ENCODE peak calls at places on chromosomes 7 and 10, in seven cellular contexts. One of them, this sample, is unnamed.

GRCh38 chr7:815284-816216 is 16.7 kb upstream of the SUN1 start:
- DNase-seq in stimulated activated CD4-positive, alpha-beta T cell treated with anti-CD3 and anti-CD28 coated beads, Interleukin-15, amount 100 ng/mL, for 1 hour: no peak
- DNase-seq in AG10803: no peak
- DNase-seq in activated T-cell treated with anti-CD3 and anti-CD28 coated beads for 24 hours: no peak
- DNase-seq in AG04449: no peak
- DNase-seq in breast epithelium: no peak
- DNase-seq in stromal cell of bone marrow: no peak
- DNase-seq in this sample: no peak

GRCh38 chr7:115221484-115221883 is 299.6 kb downstream of the MDFIC start:
- DNase-seq in stimulated activated CD4-positive, alpha-beta T cell treated with anti-CD3 and anti-CD28 coated beads, Interleukin-15, amount 100 ng/mL, for 1 hour: no peak
- DNase-seq in AG10803: peak; percentile 58
- DNase-seq in activated T-cell treated with anti-CD3 and anti-CD28 coated beads for 24 hours: no peak
- DNase-seq in AG04449: no peak
- DNase-seq in breast epithelium: no peak
- DNase-seq in stromal cell of bone marrow: no peak
- DNase-seq in this sample: no peak

GRCh38 chr7:46100521-46100920 is 179.4 kb upstream of the IGFBP3 start:
- DNase-seq in stimulated activated CD4-positive, alpha-beta T cell treated with anti-CD3 and anti-CD28 coated beads, Interleukin-15, amount 100 ng/mL, for 1 hour: no peak
- DNase-seq in AG10803: peak; percentile 6
- DNase-seq in activated T-cell treated with anti-CD3 and anti-CD28 coated beads for 24 hours: no peak
- DNase-seq in AG04449: no peak
- DNase-seq in breast epithelium: no peak
- DNase-seq in stromal cell of bone marrow: no peak
- DNase-seq in this sample: no peak

GRCh38 chr7:132394283-132395003 is 181.8 kb downstream of the PLXNA4 start:
- DNase-seq in stimulated activated CD4-positive, alpha-beta T cell treated with anti-CD3 and anti-CD28 coated beads, Interleukin-15, amount 100 ng/mL, for 1 hour: no peak
- DNase-seq in AG10803: peak; percentile 23
- DNase-seq in activated T-cell treated with anti-CD3 and anti-CD28 coated beads for 24 hours: no peak
- DNase-seq in AG04449: no peak
- DNase-seq in breast epithelium: no peak
- DNase-seq in stromal cell of bone marrow: no peak
- DNase-seq in this sample: no peak

GRCh38 chr10:33878238-33878637 is 543.8 kb upstream of the NRP1 start:
- DNase-seq in stimulated activated CD4-positive, alpha-beta T cell treated with anti-CD3 and anti-CD28 coated beads, Interleukin-15, amount 100 ng/mL, for 1 hour: no peak
- DNase-seq in AG10803: no peak
- DNase-seq in activated T-cell treated with anti-CD3 and anti-CD28 coated beads for 24 hours: no peak
- DNase-seq in AG04449: no peak
- DNase-seq in breast epithelium: no peak
- DNase-seq in stromal cell of bone marrow: no peak
- DNase-seq in this sample: no peak

GRCh38 chr7:134186801-134187200 is 59.7 kb downstream of the LRGUK start:
- DNase-seq in stimulated activated CD4-positive, alpha-beta T cell treated with anti-CD3 and anti-CD28 coated beads, Interleukin-15, amount 100 ng/mL, for 1 hour: no peak
- DNase-seq in AG10803: no peak
- DNase-seq in activated T-cell treated with anti-CD3 and anti-CD28 coated beads for 24 hours: no peak
- DNase-seq in AG04449: no peak
- DNase-seq in breast epithelium: no peak
- DNase-seq in stromal cell of bone marrow: no peak
- DNase-seq in this sample: no peak

GRCh38 chr7:77867208-77867915 is 68.8 kb downstream of the PHTF2 start:
- DNase-seq in stimulated activated CD4-positive, alpha-beta T cell treated with anti-CD3 and anti-CD28 coated beads, Interleukin-15, amount 100 ng/mL, for 1 hour: no peak
- DNase-seq in AG10803: no peak
- DNase-seq in activated T-cell treated with anti-CD3 and anti-CD28 coated beads for 24 hours: no peak
- DNase-seq in AG04449: no peak
- DNase-seq in breast epithelium: no peak
- DNase-seq in stromal cell of bone marrow: no peak
- DNase-seq in this sample: peak; percentile 86

GRCh38 chr7:72406820-72407403 is 5.2 kb downstream of the CALN1 start:
- DNase-seq in stimulated activated CD4-positive, alpha-beta T cell treated with anti-CD3 and anti-CD28 coated beads, Interleukin-15, amount 100 ng/mL, for 1 hour: no peak
- DNase-seq in AG10803: no peak
- DNase-seq in activated T-cell treated with anti-CD3 and anti-CD28 coated beads for 24 hours: no peak
- DNase-seq in AG04449: no peak
- DNase-seq in breast epithelium: no peak
- DNase-seq in stromal cell of bone marrow: no peak
- DNase-seq in this sample: no peak

GRCh38 chr10:50386992-50387735 is 135.8 kb upstream of the ASAH2 start:
- DNase-seq in stimulated activated CD4-positive, alpha-beta T cell treated with anti-CD3 and anti-CD28 coated beads, Interleukin-15, amount 100 ng/mL, for 1 hour: no peak
- DNase-seq in AG10803: no peak
- DNase-seq in activated T-cell treated with anti-CD3 and anti-CD28 coated beads for 24 hours: no peak
- DNase-seq in AG04449: no peak
- DNase-seq in breast epithelium: no peak
- DNase-seq in stromal cell of bone marrow: no peak
- DNase-seq in this sample: no peak

GRCh38 chr7:4754433-4755010 is 20.9 kb upstream of the AP5Z1 start:
- DNase-seq in stimulated activated CD4-positive, alpha-beta T cell treated with anti-CD3 and anti-CD28 coated beads, Interleukin-15, amount 100 ng/mL, for 1 hour: no peak
- DNase-seq in AG10803: no peak
- DNase-seq in activated T-cell treated with anti-CD3 and anti-CD28 coated beads for 24 hours: no peak
- DNase-seq in AG04449: no peak
- DNase-seq in breast epithelium: no peak
- DNase-seq in stromal cell of bone marrow: no peak
- DNase-seq in this sample: no peak

GRCh38 chr10:60977161-60978128 is 33.5 kb upstream of the RHOBTB1 start:
- DNase-seq in stimulated activated CD4-positive, alpha-beta T cell treated with anti-CD3 and anti-CD28 coated beads, Interleukin-15, amount 100 ng/mL, for 1 hour: no peak
- DNase-seq in AG10803: no peak
- DNase-seq in activated T-cell treated with anti-CD3 and anti-CD28 coated beads for 24 hours: no peak
- DNase-seq in AG04449: no peak
- DNase-seq in breast epithelium: no peak
- DNase-seq in stromal cell of bone marrow: no peak
- DNase-seq in this sample: peak; percentile 71

GRCh38 chr7:77940647-77941046 is 142.1 kb downstream of the PHTF2 start:
- DNase-seq in stimulated activated CD4-positive, alpha-beta T cell treated with anti-CD3 and anti-CD28 coated beads, Interleukin-15, amount 100 ng/mL, for 1 hour: no peak
- DNase-seq in AG10803: peak; percentile 48
- DNase-seq in activated T-cell treated with anti-CD3 and anti-CD28 coated beads for 24 hours: no peak
- DNase-seq in AG04449: no peak
- DNase-seq in breast epithelium: no peak
- DNase-seq in stromal cell of bone marrow: peak; percentile 18
- DNase-seq in this sample: peak; percentile 35

GRCh38 chr10:62805139-62806092 is 896 bp downstream of the ADO start:
- DNase-seq in stimulated activated CD4-positive, alpha-beta T cell treated with anti-CD3 and anti-CD28 coated beads, Interleukin-15, amount 100 ng/mL, for 1 hour: no peak
- DNase-seq in AG10803: peak; percentile 56
- DNase-seq in activated T-cell treated with anti-CD3 and anti-CD28 coated beads for 24 hours: no peak
- DNase-seq in AG04449: no peak
- DNase-seq in breast epithelium: no peak
- DNase-seq in stromal cell of bone marrow: no peak
- DNase-seq in this sample: peak; percentile 58

GRCh38 chr10:131974034-131974817 is 7.5 kb downstream of the BNIP3 start:
- DNase-seq in stimulated activated CD4-positive, alpha-beta T cell treated with anti-CD3 and anti-CD28 coated beads, Interleukin-15, amount 100 ng/mL, for 1 hour: no peak
- DNase-seq in AG10803: no peak
- DNase-seq in activated T-cell treated with anti-CD3 and anti-CD28 coated beads for 24 hours: no peak
- DNase-seq in AG04449: no peak
- DNase-seq in breast epithelium: peak; percentile 42
- DNase-seq in stromal cell of bone marrow: no peak
- DNase-seq in this sample: no peak

GRCh38 chr10:44628921-44629320 is 244.0 kb upstream of the CXCL12 start:
- DNase-seq in stimulated activated CD4-positive, alpha-beta T cell treated with anti-CD3 and anti-CD28 coated beads, Interleukin-15, amount 100 ng/mL, for 1 hour: no peak
- DNase-seq in AG10803: peak; percentile 90
- DNase-seq in activated T-cell treated with anti-CD3 and anti-CD28 coated beads for 24 hours: no peak
- DNase-seq in AG04449: peak; percentile 64
- DNase-seq in breast epithelium: no peak
- DNase-seq in stromal cell of bone marrow: peak; percentile 94
- DNase-seq in this sample: no peak

GRCh38 chr7:139960158-139960557 is 102.6 kb downstream of the PARP12 start:
- DNase-seq in stimulated activated CD4-positive, alpha-beta T cell treated with anti-CD3 and anti-CD28 coated beads, Interleukin-15, amount 100 ng/mL, for 1 hour: no peak
- DNase-seq in AG10803: peak; percentile 20
- DNase-seq in activated T-cell treated with anti-CD3 and anti-CD28 coated beads for 24 hours: no peak
- DNase-seq in AG04449: no peak
- DNase-seq in breast epithelium: no peak
- DNase-seq in stromal cell of bone marrow: no peak
- DNase-seq in this sample: peak; percentile 30

GRCh38 chr7:101216860-101217387 is 457 bp downstream of the PLOD3 start:
- DNase-seq in stimulated activated CD4-positive, alpha-beta T cell treated with anti-CD3 and anti-CD28 coated beads, Interleukin-15, amount 100 ng/mL, for 1 hour: no peak
- DNase-seq in AG10803: no peak
- DNase-seq in activated T-cell treated with anti-CD3 and anti-CD28 coated beads for 24 hours: no peak
- DNase-seq in AG04449: no peak
- DNase-seq in breast epithelium: no peak
- DNase-seq in stromal cell of bone marrow: no peak
- DNase-seq in this sample: peak; percentile 14

GRCh38 chr7:121395494-121395960 is 581 bp downstream of the FAM3C start:
- DNase-seq in stimulated activated CD4-positive, alpha-beta T cell treated with anti-CD3 and anti-CD28 coated beads, Interleukin-15, amount 100 ng/mL, for 1 hour: peak; percentile 30
- DNase-seq in AG10803: peak; percentile 15
- DNase-seq in activated T-cell treated with anti-CD3 and anti-CD28 coated beads for 24 hours: peak; percentile 23
- DNase-seq in AG04449: no peak
- DNase-seq in breast epithelium: no peak
- DNase-seq in stromal cell of bone marrow: no peak
- DNase-seq in this sample: peak; percentile 62

GRCh38 chr7:65750511-65751344 is 122.1 kb upstream of the VKORC1L1 start:
- DNase-seq in stimulated activated CD4-positive, alpha-beta T cell treated with anti-CD3 and anti-CD28 coated beads, Interleukin-15, amount 100 ng/mL, for 1 hour: peak; percentile 85
- DNase-seq in AG10803: peak; percentile 86
- DNase-seq in activated T-cell treated with anti-CD3 and anti-CD28 coated beads for 24 hours: peak; percentile 86
- DNase-seq in AG04449: no peak
- DNase-seq in breast epithelium: peak; percentile 90
- DNase-seq in stromal cell of bone marrow: peak; percentile 78
- DNase-seq in this sample: peak; percentile 74

GRCh38 chr7:26863504-26864308 is 684 bp downstream of the SKAP2 start:
- DNase-seq in stimulated activated CD4-positive, alpha-beta T cell treated with anti-CD3 and anti-CD28 coated beads, Interleukin-15, amount 100 ng/mL, for 1 hour: peak; percentile 1
- DNase-seq in AG10803: peak; percentile 53
- DNase-seq in activated T-cell treated with anti-CD3 and anti-CD28 coated beads for 24 hours: no peak
- DNase-seq in AG04449: no peak
- DNase-seq in breast epithelium: no peak
- DNase-seq in stromal cell of bone marrow: no peak
- DNase-seq in this sample: peak; percentile 37

GRCh38 chr10:1509003-1509402 is 228.3 kb downstream of the ADARB2 start:
- DNase-seq in stimulated activated CD4-positive, alpha-beta T cell treated with anti-CD3 and anti-CD28 coated beads, Interleukin-15, amount 100 ng/mL, for 1 hour: no peak
- DNase-seq in AG10803: no peak
- DNase-seq in activated T-cell treated with anti-CD3 and anti-CD28 coated beads for 24 hours: no peak
- DNase-seq in AG04449: no peak
- DNase-seq in breast epithelium: no peak
- DNase-seq in stromal cell of bone marrow: no peak
- DNase-seq in this sample: no peak

GRCh38 chr10:31158000-31158658 is 126.5 kb upstream of the ZNF438 start:
- DNase-seq in stimulated activated CD4-positive, alpha-beta T cell treated with anti-CD3 and anti-CD28 coated beads, Interleukin-15, amount 100 ng/mL, for 1 hour: no peak
- DNase-seq in AG10803: no peak
- DNase-seq in activated T-cell treated with anti-CD3 and anti-CD28 coated beads for 24 hours: no peak
- DNase-seq in AG04449: no peak
- DNase-seq in breast epithelium: no peak
- DNase-seq in stromal cell of bone marrow: no peak
- DNase-seq in this sample: no peak

GRCh38 chr7:94698275-94698674 is 42.3 kb upstream of the SGCE start:
- DNase-seq in stimulated activated CD4-positive, alpha-beta T cell treated with anti-CD3 and anti-CD28 coated beads, Interleukin-15, amount 100 ng/mL, for 1 hour: no peak
- DNase-seq in AG10803: peak; percentile 80
- DNase-seq in activated T-cell treated with anti-CD3 and anti-CD28 coated beads for 24 hours: no peak
- DNase-seq in AG04449: peak; percentile 37
- DNase-seq in breast epithelium: no peak
- DNase-seq in stromal cell of bone marrow: peak; percentile 34
- DNase-seq in this sample: peak; percentile 78

GRCh38 chr7:148706368-148706767 is 7.7 kb downstream of the CUL1 start:
- DNase-seq in stimulated activated CD4-positive, alpha-beta T cell treated with anti-CD3 and anti-CD28 coated beads, Interleukin-15, amount 100 ng/mL, for 1 hour: no peak
- DNase-seq in AG10803: no peak
- DNase-seq in activated T-cell treated with anti-CD3 and anti-CD28 coated beads for 24 hours: no peak
- DNase-seq in AG04449: no peak
- DNase-seq in breast epithelium: no peak
- DNase-seq in stromal cell of bone marrow: no peak
- DNase-seq in this sample: no peak

GRCh38 chr7:29866490-29866930 is 60.2 kb downstream of the WIPF3 start:
- DNase-seq in stimulated activated CD4-positive, alpha-beta T cell treated with anti-CD3 and anti-CD28 coated beads, Interleukin-15, amount 100 ng/mL, for 1 hour: no peak
- DNase-seq in AG10803: peak; percentile 51
- DNase-seq in activated T-cell treated with anti-CD3 and anti-CD28 coated beads for 24 hours: no peak
- DNase-seq in AG04449: peak; percentile 23
- DNase-seq in breast epithelium: no peak
- DNase-seq in stromal cell of bone marrow: no peak
- DNase-seq in this sample: no peak

GRCh38 chr10:47453435-47454293 is 30.3 kb downstream of the ANXA8 start:
- DNase-seq in stimulated activated CD4-positive, alpha-beta T cell treated with anti-CD3 and anti-CD28 coated beads, Interleukin-15, amount 100 ng/mL, for 1 hour: no peak
- DNase-seq in AG10803: no peak
- DNase-seq in activated T-cell treated with anti-CD3 and anti-CD28 coated beads for 24 hours: no peak
- DNase-seq in AG04449: no peak
- DNase-seq in breast epithelium: no peak
- DNase-seq in stromal cell of bone marrow: no peak
- DNase-seq in this sample: no peak

GRCh38 chr10:125005312-125006187 is 63.6 kb downstream of the ZRANB1 start:
- DNase-seq in stimulated activated CD4-positive, alpha-beta T cell treated with anti-CD3 and anti-CD28 coated beads, Interleukin-15, amount 100 ng/mL, for 1 hour: no peak
- DNase-seq in AG10803: no peak
- DNase-seq in activated T-cell treated with anti-CD3 and anti-CD28 coated beads for 24 hours: no peak
- DNase-seq in AG04449: no peak
- DNase-seq in breast epithelium: peak; percentile 47
- DNase-seq in stromal cell of bone marrow: no peak
- DNase-seq in this sample: no peak

GRCh38 chr10:47418966-47419365 is 34.9 kb upstream of the ZNF488 start:
- DNase-seq in stimulated activated CD4-positive, alpha-beta T cell treated with anti-CD3 and anti-CD28 coated beads, Interleukin-15, amount 100 ng/mL, for 1 hour: no peak
- DNase-seq in AG10803: no peak
- DNase-seq in activated T-cell treated with anti-CD3 and anti-CD28 coated beads for 24 hours: no peak
- DNase-seq in AG04449: no peak
- DNase-seq in breast epithelium: no peak
- DNase-seq in stromal cell of bone marrow: no peak
- DNase-seq in this sample: no peak

GRCh38 chr10:9211228-9211627 is 1156.7 kb downstream of the GATA3 start:
- DNase-seq in stimulated activated CD4-positive, alpha-beta T cell treated with anti-CD3 and anti-CD28 coated beads, Interleukin-15, amount 100 ng/mL, for 1 hour: no peak
- DNase-seq in AG10803: no peak
- DNase-seq in activated T-cell treated with anti-CD3 and anti-CD28 coated beads for 24 hours: no peak
- DNase-seq in AG04449: no peak
- DNase-seq in breast epithelium: no peak
- DNase-seq in stromal cell of bone marrow: no peak
- DNase-seq in this sample: no peak

GRCh38 chr10:29840516-29841276 is 205.9 kb upstream of the SVIL start:
- DNase-seq in stimulated activated CD4-positive, alpha-beta T cell treated with anti-CD3 and anti-CD28 coated beads, Interleukin-15, amount 100 ng/mL, for 1 hour: no peak
- DNase-seq in AG10803: no peak
- DNase-seq in activated T-cell treated with anti-CD3 and anti-CD28 coated beads for 24 hours: no peak
- DNase-seq in AG04449: no peak
- DNase-seq in breast epithelium: no peak
- DNase-seq in stromal cell of bone marrow: no peak
- DNase-seq in this sample: no peak

GRCh38 chr10:97714401-97715258 is 1.1 kb downstream of the MARVELD1 start:
- DNase-seq in stimulated activated CD4-positive, alpha-beta T cell treated with anti-CD3 and anti-CD28 coated beads, Interleukin-15, amount 100 ng/mL, for 1 hour: no peak
- DNase-seq in AG10803: peak; percentile 86
- DNase-seq in activated T-cell treated with anti-CD3 and anti-CD28 coated beads for 24 hours: no peak
- DNase-seq in AG04449: no peak
- DNase-seq in breast epithelium: peak; percentile 68
- DNase-seq in stromal cell of bone marrow: peak; percentile 62
- DNase-seq in this sample: peak; percentile 22

This sample was measured in RCC 7860.